ENCODE peak calls at places on chromosomes 16 and 17, in ten cellular contexts. P is RCC 7860, W is GM12865, Y is OCI-LY7, S is anterior cingulate cortex, R is stomach, Z is psoas muscle, H is NCI-H774, K is NT2/D1, D is smooth muscle cell of the brain vasculature. G is an unnamed sample.

GRCh38 chr17:63702223-63702577 is 2.3 kb upstream of the LIMD2 start:
- DNase-seq in K (no peak), P (no peak), D (no peak), Z (no peak), S (no peak), Y (peak), H (no peak), R (peak), W (peak), G (no peak)

GRCh38 chr16:84699712-84700517 is at the start of gene USP10:
- DNase-seq in R (peak), K (peak), P (peak), Z (peak), W (peak), H (peak), Y (peak), S (peak), D (peak), G (no peak)

GRCh38 chr17:1434150-1434549 is 21.9 kb downstream of the CRK start:
- DNase-seq in Y (no peak), S (no peak), P (no peak), W (no peak), D (no peak), Z (no peak), R (no peak), H (no peak), K (no peak), G (no peak)

GRCh38 chr16:55569025-55569424 is 2.5 kb downstream of the CAPNS2 start:
- DNase-seq in P (no peak), R (no peak), H (no peak), S (no peak), Z (no peak), D (no peak), K (no peak), W (no peak), Y (no peak), G (peak)

GRCh38 chr17:68821860-68822693 is 133.1 kb downstream of the ABCA8 start:
- DNase-seq in Y (no peak), R (no peak), K (no peak), P (peak), H (no peak), Z (no peak), S (no peak), W (no peak), D (peak), G (peak)

GRCh38 chr16:28503470-28504259 is 3.0 kb downstream of the IL27 start:
- DNase-seq in H (no peak), W (no peak), Y (no peak), K (no peak), R (no peak), P (peak), D (no peak), S (no peak), Z (no peak), G (no peak)

GRCh38 chr16:38941-39892 is 14.2 kb downstream of the POLR3K start:
- DNase-seq in S (no peak), P (peak), Y (peak), Z (no peak), H (no peak), K (no peak), D (no peak), R (peak), W (peak), G (no peak)

GRCh38 chr17:80476877-80477646 is 655 bp upstream of the NPTX1 start:
- DNase-seq in D (no peak), Y (no peak), H (peak), P (no peak), Z (no peak), S (no peak), K (no peak), R (no peak), W (no peak), G (no peak)

GRCh38 chr16:49382916-49383315 is 9.3 kb downstream of the C16orf78 start:
- DNase-seq in R (no peak), H (no peak), K (no peak), P (no peak), D (no peak), Y (peak), S (no peak), Z (no peak), W (peak), G (no peak)

GRCh38 chr17:29102046-29102445 is 59.1 kb downstream of the PIPOX start:
- DNase-seq in H (no peak), W (no peak), P (no peak), K (no peak), S (no peak), R (no peak), Z (no peak), Y (no peak), D (no peak), G (no peak)

GRCh38 chr16:85017151-85017550 is 5.8 kb upstream of the ZDHHC7 start:
- DNase-seq in Z (no peak), H (no peak), D (no peak), R (no peak), P (peak), S (no peak), K (no peak), W (peak), Y (no peak), G (no peak)

GRCh38 chr16:78045865-78046581 is 23.7 kb downstream of the CLEC3A start:
- DNase-seq in D (peak), R (peak), S (peak), Y (no peak), Z (no peak), W (peak), K (peak), P (no peak), H (no peak), G (peak)

GRCh38 chr17:77371117-77371887 is 230.5 kb downstream of the SEC14L1 start:
- DNase-seq in S (no peak), K (no peak), P (no peak), R (peak), D (no peak), Z (peak), H (no peak), W (peak), Y (no peak), G (no peak)

GRCh38 chr17:17877548-17878358 is 41.0 kb upstream of the SREBF1 start:
- DNase-seq in R (peak), Y (no peak), H (no peak), Z (peak), S (peak), W (no peak), D (peak), P (peak), K (peak), G (peak)

GRCh38 chr17:147796-148740 is 10.7 kb downstream of the SCGB1C2 start:
- DNase-seq in W (no peak), P (no peak), H (no peak), K (no peak), R (peak), Y (no peak), D (no peak), Z (peak), S (no peak), G (no peak)

G was measured in skeletal muscle cell.